ENCODE peak calls at places on chromosomes 13 and 19, in five cellular contexts. T is IMR-90, H is H1, V is neuronal stem cell, J is mesenchymal stem cell. R is an unnamed sample.

GRCh38 chr13:93320942-93321341 is 94.3 kb downstream of the GPC6 start:
- DNase-seq in T (peak; percentile 67), H (no peak), V (no peak), J (peak; percentile 73), R (no peak)

GRCh38 chr19:45092747-45093678 is at the start of gene PPP1R37:
- DNase-seq in T (peak; percentile 97), H (peak; percentile 90), V (peak; percentile 98), J (peak; percentile 97), R (peak; percentile 99)

GRCh38 chr13:42832341-42833153 is 51.2 kb downstream of the FAM216B start:
- DNase-seq in T (peak; percentile 94), H (no peak), V (no peak), J (peak; percentile 91), R (no peak)

GRCh38 chr13:42660367-42660965 is 86.5 kb downstream of the TNFSF11 start:
- DNase-seq in T (peak; percentile 27), H (no peak), V (no peak), J (peak; percentile 12), R (no peak)

GRCh38 chr13:21364357-21364756 is 94.7 kb downstream of the ZDHHC20 start:
- DNase-seq in T (no peak), H (no peak), V (no peak), J (no peak), R (no peak)

GRCh38 chr19:42288411-42288810 is 13.5 kb upstream of the PRR19 start:
- DNase-seq in T (no peak), H (no peak), V (no peak), J (no peak), R (no peak)

GRCh38 chr19:38734426-38735256 is 9.6 kb downstream of the CAPN12 start:
- DNase-seq in T (no peak), H (no peak), V (no peak), J (peak; percentile 43), R (peak; percentile 50)

GRCh38 chr19:38676878-38677646 is 29.6 kb downstream of the ACTN4 start:
- DNase-seq in T (no peak), H (no peak), V (no peak), J (no peak), R (no peak)

GRCh38 chr19:18063463-18063862 is 23.3 kb downstream of the IL12RB1 start:
- DNase-seq in T (no peak), H (no peak), V (no peak), J (peak; percentile 50), R (peak; percentile 69)

GRCh38 chr13:111559612-111560423 is 239.4 kb downstream of the TEX29 start:
- DNase-seq in T (no peak), H (no peak), V (no peak), J (no peak), R (no peak)

GRCh38 chr19:42132030-42132628 is at the start of gene POU2F2:
- DNase-seq in T (no peak), H (no peak), V (no peak), J (peak; percentile 30), R (peak; percentile 37)

GRCh38 chr19:30023330-30023729 is 81.3 kb downstream of the URI1 start:
- DNase-seq in T (no peak), H (no peak), V (no peak), J (no peak), R (no peak)

GRCh38 chr13:64471916-64472315 is 2758.2 kb downstream of the PCDH9 start:
- DNase-seq in T (peak; percentile 60), H (no peak), V (no peak), J (peak; percentile 57), R (peak; percentile 46)

GRCh38 chr13:21546372-21546771 is 57.6 kb downstream of the MICU2 start:
- DNase-seq in T (no peak), H (no peak), V (no peak), J (peak; percentile 20), R (no peak)

GRCh38 chr19:13195678-13196077 is 45.5 kb downstream of the IER2 start:
- DNase-seq in T (no peak), H (peak; percentile 47), V (no peak), J (no peak), R (peak; percentile 85)

GRCh38 chr13:69857188-69857821 is 250.3 kb upstream of the ATXN8OS start:
- DNase-seq in T (peak; percentile 1), H (no peak), V (peak; percentile 47), J (peak; percentile 49), R (peak; percentile 81)

GRCh38 chr13:73061478-73062275 is 2.9 kb downstream of the KLF5 start:
- DNase-seq in T (no peak), H (no peak), V (no peak), J (no peak), R (peak; percentile 14)

GRCh38 chr19:41422456-41422855 is 4.7 kb downstream of the B3GNT8 start:
- DNase-seq in T (no peak), H (no peak), V (no peak), J (no peak), R (no peak)

GRCh38 chr13:99528547-99528946 is 27.3 kb downstream of the TM9SF2 start:
- DNase-seq in T (no peak), H (no peak), V (no peak), J (no peak), R (no peak)

GRCh38 chr13:61410669-61411297 is 4.9 kb downstream of the PCDH20 start:
- DNase-seq in T (peak; percentile 8), H (no peak), V (no peak), J (peak; percentile 8), R (peak; percentile 16)

GRCh38 chr19:18590273-18591272 is 2.0 kb downstream of the REX1BD start:
- DNase-seq in T (peak; percentile 57), H (peak; percentile 93), V (peak; percentile 93), J (peak; percentile 89), R (peak; percentile 99)

GRCh38 chr13:33611016-33611805 is 206.7 kb upstream of the RFC3 start:
- DNase-seq in T (peak; percentile 64), H (no peak), V (peak; percentile 38), J (no peak), R (no peak)

GRCh38 chr19:14695471-14695870 is 5.6 kb downstream of the ZNF333 start:
- DNase-seq in T (no peak), H (no peak), V (no peak), J (no peak), R (no peak)

GRCh38 chr13:34748078-34748477 is 194.0 kb upstream of the NBEA start:
- DNase-seq in T (no peak), H (no peak), V (no peak), J (peak; percentile 78), R (no peak)

GRCh38 chr19:2207991-2208860 is 27.9 kb downstream of the PLEKHJ1 start:
- DNase-seq in T (peak; percentile 57), H (no peak), V (peak; percentile 40), J (peak; percentile 91), R (peak; percentile 62)

GRCh38 chr13:29039212-29039611 is 219.1 kb downstream of the MTUS2 start:
- DNase-seq in T (no peak), H (no peak), V (no peak), J (no peak), R (no peak)

GRCh38 chr13:99982021-99982740 is 597 bp downstream of the ZIC2 start:
- DNase-seq in T (no peak), H (no peak), V (no peak), J (no peak), R (peak; percentile 52)

GRCh38 chr19:5200844-5201243 is 139.8 kb downstream of the PTPRS start:
- DNase-seq in T (no peak), H (no peak), V (no peak), J (no peak), R (no peak)

GRCh38 chr13:21322304-21322965 is 136.7 kb downstream of the ZDHHC20 start:
- DNase-seq in T (no peak), H (no peak), V (no peak), J (no peak), R (no peak)

GRCh38 chr19:30083125-30083681 is 141.2 kb downstream of the URI1 start:
- DNase-seq in T (no peak), H (no peak), V (no peak), J (no peak), R (no peak)

GRCh38 chr13:36275190-36276002 is 22.2 kb downstream of the CCDC169 start:
- DNase-seq in T (peak; percentile 72), H (no peak), V (peak; percentile 27), J (peak; percentile 60), R (peak; percentile 61)

GRCh38 chr19:49891393-49891792 is 5.3 kb downstream of the IL4I1 start:
- DNase-seq in T (no peak), H (no peak), V (no peak), J (no peak), R (no peak)
- H3K4me3 ChIP-seq in T (no peak overlapping the region), H (peak overlapping the region; percentile 44), V (no peak overlapping the region), J (no peak overlapping the region), R (no peak overlapping the region)

GRCh38 chr13:113839536-113840204 is 24.2 kb downstream of the GAS6 start:
- DNase-seq in T (no peak), H (no peak), V (no peak), J (no peak), R (no peak)
- H3K18ac ChIP-seq in T (no peak overlapping the region), H (no peak overlapping the region), V (peak overlapping the region; percentile 89), J (peak overlapping the region; percentile 61), R (no peak overlapping the region)

GRCh38 chr19:58229255-58229639 is 533 bp downstream of the ZNF544 start:
- DNase-seq in T (peak; percentile 12), H (no peak), V (no peak), J (peak; percentile 26), R (peak; percentile 76)

GRCh38 chr19:58228584-58229254 is at the start of gene ZNF544:
- DNase-seq in T (peak; percentile 64), H (no peak), V (peak; percentile 50), J (peak; percentile 82), R (peak; percentile 88)

DNA sequence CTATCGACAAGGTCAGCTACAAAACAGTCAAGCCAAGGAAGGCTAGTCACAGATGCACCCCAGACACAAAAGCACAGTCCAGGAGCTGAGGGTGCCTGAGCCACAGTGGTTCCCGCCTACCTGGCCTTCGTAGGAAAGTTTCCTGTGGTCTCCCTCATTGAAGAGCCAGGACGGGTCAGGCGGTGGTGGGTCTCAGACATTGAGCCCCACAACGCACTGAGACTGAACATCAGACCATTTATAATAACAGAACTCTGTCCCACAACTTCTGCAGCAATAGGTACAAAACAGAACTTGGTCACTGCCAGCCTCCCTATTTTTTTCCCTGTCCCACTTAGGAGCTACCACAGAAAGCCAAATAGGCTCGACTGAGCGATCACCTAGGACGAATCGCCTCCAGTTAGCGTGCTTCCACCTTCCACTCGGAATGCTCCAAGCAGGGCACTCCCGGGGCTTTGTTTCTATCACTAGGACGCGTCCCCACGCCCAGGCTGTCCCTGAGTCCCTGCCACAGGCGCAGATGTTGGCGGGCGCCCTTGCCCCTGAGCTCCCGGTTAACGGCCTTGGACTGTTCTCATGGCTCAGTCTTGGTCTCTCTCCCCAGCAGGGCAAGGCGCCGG is 640 bp upstream of the ZNF544 start:
- DNase-seq in T (no peak), H (no peak), V (peak; percentile 29), J (no peak), R (peak; percentile 25)
- H3K4me3 ChIP-seq in T (peak overlapping the region; percentile 73), H (peak overlapping the region; percentile 95), V (peak overlapping the region; percentile 95), J (peak overlapping the region; percentile 85), R (peak overlapping the region; percentile 92)

DNA sequence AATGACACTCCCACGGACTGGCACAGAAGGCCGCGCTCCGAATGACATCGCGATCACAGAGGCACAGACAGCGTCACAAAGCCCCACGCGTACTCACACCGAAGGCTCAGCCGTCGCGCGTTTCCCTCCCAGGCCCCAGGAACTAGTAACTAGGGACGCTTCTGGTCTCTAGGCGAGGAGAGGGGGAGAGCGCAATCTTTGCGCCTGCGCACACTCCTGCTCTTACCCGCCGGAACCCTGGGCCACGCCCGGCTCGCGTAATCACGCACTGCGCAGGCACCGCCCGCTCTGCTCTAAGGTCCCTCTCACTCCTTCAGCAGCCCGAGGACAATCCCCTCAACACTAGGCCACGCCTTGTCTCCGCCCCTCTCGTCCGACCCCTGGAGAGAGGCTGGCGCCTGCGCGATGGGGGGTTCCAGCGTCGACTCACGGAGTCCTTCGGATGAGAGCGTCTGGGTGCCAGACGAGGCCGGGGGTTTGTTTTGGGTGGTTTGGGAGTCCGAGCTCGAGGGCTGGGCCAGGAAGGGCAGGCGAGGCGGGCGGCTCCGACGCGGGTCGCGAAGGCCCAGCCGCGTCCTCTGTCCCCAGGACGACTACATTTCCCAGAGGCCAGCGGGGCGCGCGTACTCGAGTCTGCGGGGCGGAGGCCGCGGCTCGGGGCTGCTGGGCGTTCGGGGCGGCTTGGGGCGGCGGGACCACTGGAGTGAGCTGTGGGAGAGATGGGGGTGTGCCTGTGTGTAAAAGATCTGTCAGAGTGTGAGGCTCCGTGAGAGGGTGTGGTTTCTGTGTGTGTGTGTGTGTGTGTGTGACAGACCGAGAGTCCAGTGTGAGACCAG is at the start of gene ZNF471:
- DNase-seq in T (peak; percentile 98), H (peak; percentile 93), V (peak; percentile 97), J (peak; percentile 99), R (peak; percentile 99)
- H3K18ac ChIP-seq in T (peak within 1 kb of the TSS; percentile 79), H (no peak within 1 kb of the TSS), V (peak within 1 kb of the TSS; percentile 99), J (peak within 1 kb of the TSS; percentile 69), R (no peak within 1 kb of the TSS)

R was measured in mesendoderm.